ENCODE peak calls at places on chromosome 9, in seven cellular contexts. K, Q, F, P, L, C and A are unnamed samples.

GRCh38 chr9:77926314-77926959 is 105.2 kb downstream of the GNAQ start:
- DNase-seq in Q (peak), F (no peak), P (no peak), C (no peak), L (no peak), K (no peak), A (peak)

GRCh38 chr9:4538621-4539020 is 48.4 kb downstream of the SLC1A1 start:
- DNase-seq in F (no peak), L (no peak), C (no peak), K (no peak), P (no peak), Q (no peak), A (no peak)

GRCh38 chr9:27791311-27791710 is 218.0 kb upstream of the C9orf72 start:
- DNase-seq in L (no peak), P (no peak), C (no peak), Q (peak), F (no peak), K (no peak), A (no peak)

GRCh38 chr9:70256123-70256551 is 2.6 kb upstream of the SMC5 start:
- DNase-seq in F (no peak), C (no peak), P (no peak), K (no peak), L (no peak), Q (peak), A (no peak)

GRCh38 chr9:104232781-104233341 is 138.8 kb downstream of the SMC2 start:
- DNase-seq in C (no peak), L (no peak), F (no peak), Q (peak), K (no peak), P (no peak), A (no peak)

GRCh38 chr9:76453785-76454184 is 5.2 kb upstream of the GCNT1 start:
- DNase-seq in Q (peak), F (no peak), C (no peak), L (no peak), P (no peak), K (no peak), A (peak)

GRCh38 chr9:34559616-34560546 is 29.6 kb downstream of the CNTFR start:
- DNase-seq in F (no peak), K (no peak), P (no peak), L (no peak), Q (peak), C (peak), A (no peak)

GRCh38 chr9:18459958-18460584 is 13.9 kb upstream of the ADAMTSL1 start:
- DNase-seq in Q (peak), L (no peak), F (no peak), C (no peak), K (no peak), P (no peak), A (peak)

GRCh38 chr9:97748525-97748924 is 51.4 kb upstream of the XPA start:
- DNase-seq in C (no peak), F (no peak), L (no peak), Q (no peak), P (no peak), K (no peak), A (no peak)

GRCh38 chr9:12054235-12054634 is 639.0 kb upstream of the TYRP1 start:
- DNase-seq in L (no peak), Q (no peak), P (no peak), C (no peak), F (no peak), K (peak), A (no peak)

GRCh38 chr9:38687992-38688391 is 31.9 kb downstream of the FAM240B start:
- DNase-seq in C (no peak), F (no peak), L (no peak), Q (no peak), P (no peak), K (peak), A (no peak)

GRCh38 chr9:91043786-91044185 is 242.2 kb downstream of the SYK start:
- DNase-seq in P (no peak), K (no peak), C (no peak), L (no peak), Q (no peak), F (no peak), A (no peak)

GRCh38 chr9:89234186-89234585 is 55.6 kb upstream of the SHC3 start:
- DNase-seq in L (no peak), F (no peak), P (no peak), Q (no peak), C (no peak), K (no peak), A (no peak)

GRCh38 chr9:80873861-80874260 is 815.5 kb downstream of the TLE1 start:
- DNase-seq in Q (peak), C (no peak), F (no peak), P (no peak), K (no peak), L (no peak), A (peak)

GRCh38 chr9:20844916-20845315 is 160.9 kb downstream of the FOCAD start:
- DNase-seq in Q (peak), L (no peak), F (no peak), K (no peak), P (no peak), C (no peak), A (no peak)

GRCh38 chr9:130173462-130173876 is 1.3 kb downstream of the NCS1 start:
- DNase-seq in P (no peak), Q (no peak), L (no peak), C (no peak), F (no peak), K (peak), A (no peak)

GRCh38 chr9:22483528-22484060 is 37.0 kb downstream of the DMRTA1 start:
- DNase-seq in L (no peak), K (peak), C (no peak), P (no peak), F (no peak), Q (no peak), A (no peak)

GRCh38 chr9:3118081-3118480 is 274.2 kb upstream of the PUM3 start:
- DNase-seq in P (no peak), C (no peak), F (no peak), K (no peak), L (no peak), Q (no peak), A (no peak)

GRCh38 chr9:129328357-129329103 is 150.5 kb upstream of the IER5L start:
- DNase-seq in C (no peak), K (no peak), P (no peak), F (no peak), L (no peak), Q (peak), A (no peak)

GRCh38 chr9:84694248-84694647 is 24.7 kb downstream of the NTRK2 start:
- DNase-seq in P (no peak), Q (no peak), L (no peak), C (no peak), F (no peak), K (no peak), A (no peak)

GRCh38 chr9:127557998-127558546 is 54.0 kb upstream of the STXBP1 start:
- DNase-seq in C (no peak), P (no peak), F (no peak), Q (no peak), K (no peak), L (no peak), A (no peak)

GRCh38 chr9:33447404-33448158 is at the start of gene AQP3:
- DNase-seq in P (peak), K (peak), F (peak), Q (peak), C (peak), L (peak), A (no peak)

GRCh38 chr9:136665111-136665703 is 2.5 kb downstream of the EGFL7 start:
- DNase-seq in Q (no peak), L (no peak), P (peak), K (peak), F (no peak), C (no peak), A (no peak)
- TF ChIP-seq CTCF in Q (peak), L (no peak), P (peak), K (peak), F (peak), C (no peak), A (peak)

DNA sequence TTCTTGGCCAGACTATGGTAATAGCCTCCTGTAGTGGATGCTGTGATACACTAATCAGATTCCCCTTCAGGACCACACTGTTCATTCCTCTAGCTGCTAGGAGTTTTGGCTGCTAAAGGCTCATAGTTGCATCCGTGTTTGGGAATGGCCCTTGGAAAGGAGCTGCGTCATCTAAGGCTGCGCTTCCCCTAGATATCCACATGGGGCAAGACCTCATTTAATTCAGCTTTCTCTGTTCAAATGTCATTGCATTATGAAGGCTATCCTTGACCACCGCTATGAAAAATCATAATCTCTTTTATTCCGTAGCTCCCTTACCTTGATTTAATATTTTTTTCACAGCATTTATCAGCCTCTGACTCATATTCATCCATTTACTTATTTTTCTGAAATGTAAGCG is 258.3 kb upstream of the NR4A3 start:
- DNase-seq in Q (peak), F (no peak), L (no peak), P (no peak), C (no peak), K (no peak), A (no peak)
- TF ChIP-seq CTCF in Q (peak), F (no peak), L (no peak), P (no peak), C (no peak), K (peak), A (no peak)

GRCh38 chr9:136578915-136579637 is 33.2 kb upstream of the NOTCH1 start:
- DNase-seq in C (peak), P (peak), L (no peak), F (no peak), Q (no peak), K (peak), A (no peak)
- TF ChIP-seq CTCF in C (no peak), P (no peak), L (no peak), F (no peak), Q (no peak), K (peak), A (no peak)

GRCh38 chr9:123073991-123074422 is 40.5 kb downstream of the GPR21 start:
- DNase-seq in P (no peak), Q (peak), K (no peak), C (no peak), F (no peak), L (no peak), A (peak)
- TF ChIP-seq CTCF in P (no peak), Q (no peak), K (no peak), C (no peak), F (no peak), L (no peak), A (peak)

GRCh38 chr9:111152614-111153013 is 114.3 kb upstream of the LPAR1 start:
- DNase-seq in K (no peak), L (no peak), C (no peak), P (no peak), Q (no peak), F (no peak), A (no peak)

GRCh38 chr9:111150241-111150640 is 112.0 kb upstream of the LPAR1 start:
- DNase-seq in Q (no peak), C (no peak), F (no peak), L (no peak), K (no peak), P (no peak), A (no peak)

GRCh38 chr9:111147021-111147420 is 108.8 kb upstream of the LPAR1 start:
- DNase-seq in Q (no peak), L (no peak), K (no peak), F (no peak), C (no peak), P (no peak), A (no peak)

GRCh38 chr9:111148390-111148993 is 110.2 kb upstream of the LPAR1 start:
- DNase-seq in C (no peak), F (no peak), P (no peak), L (no peak), K (no peak), Q (peak), A (peak)

GRCh38 chr9:111148994-111149759 is 110.9 kb upstream of the LPAR1 start:
- DNase-seq in Q (peak), C (peak), F (no peak), P (no peak), L (no peak), K (no peak), A (no peak)
- TF ChIP-seq CTCF in Q (peak), C (no peak), F (peak), P (no peak), L (no peak), K (peak), A (peak)

GRCh38 chr9:126145887-126146253 is 180.8 kb upstream of the MVB12B start:
- DNase-seq in F (peak), P (no peak), L (no peak), Q (no peak), C (no peak), K (no peak), A (no peak)

GRCh38 chr9:126147620-126148522 is 178.8 kb upstream of the MVB12B start:
- DNase-seq in P (no peak), Q (no peak), C (no peak), L (no peak), F (no peak), K (peak), A (no peak)

GRCh38 chr9:126147186-126147585 is 179.4 kb upstream of the MVB12B start:
- DNase-seq in L (no peak), K (peak), Q (no peak), P (no peak), C (no peak), F (peak), A (no peak)

GRCh38 chr9:126144617-126145456 is 181.8 kb upstream of the MVB12B start:
- DNase-seq in C (no peak), F (no peak), K (no peak), L (no peak), Q (no peak), P (no peak), A (no peak)

DNA sequence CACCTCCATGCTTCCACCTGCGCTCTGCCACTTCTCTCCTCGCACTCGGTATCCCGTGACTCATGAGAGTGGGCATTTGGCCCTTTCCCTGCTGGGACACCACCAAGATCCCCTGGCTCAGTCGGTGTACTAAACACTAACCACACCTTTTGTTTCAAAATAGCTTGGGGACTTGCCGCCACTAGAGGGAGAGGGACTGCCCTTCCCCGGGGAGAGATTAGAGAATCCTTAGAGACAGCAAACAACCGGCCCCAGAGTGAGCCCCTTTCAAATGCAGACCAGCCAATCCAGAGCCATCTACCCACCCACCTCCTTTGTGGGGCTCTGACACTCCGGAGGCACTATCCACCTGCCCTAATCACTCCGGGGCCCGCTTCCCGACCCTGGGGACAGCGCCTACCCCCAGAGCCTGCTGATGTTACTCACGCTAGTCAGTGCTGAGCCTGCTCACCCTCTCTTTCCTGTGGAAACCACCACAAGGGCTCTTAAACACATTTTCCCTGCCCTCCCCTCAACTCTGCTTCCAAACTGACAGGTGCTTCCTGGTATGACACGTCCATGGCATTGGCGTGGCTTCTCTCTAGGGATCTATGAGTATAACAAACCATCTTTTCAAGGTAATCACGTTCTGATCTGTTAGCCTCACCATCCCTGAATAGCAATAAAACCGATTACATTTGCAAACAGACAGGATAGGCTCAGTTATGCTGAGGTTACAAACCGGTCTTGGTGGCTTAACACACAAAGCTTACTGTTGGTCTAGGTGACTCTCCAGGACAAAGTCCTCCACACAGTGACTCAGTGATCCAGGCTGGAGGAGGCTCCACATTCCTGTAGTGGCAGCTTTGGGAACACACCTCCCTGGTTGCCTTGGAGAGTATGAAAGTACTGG is 180.1 kb upstream of the MVB12B start:
- DNase-seq in L (peak), P (no peak), F (peak), C (no peak), Q (peak), K (peak), A (no peak)
- TF ChIP-seq CTCF in L (no peak), P (peak), F (peak), C (no peak), Q (peak), K (peak), A (peak)

DNA sequence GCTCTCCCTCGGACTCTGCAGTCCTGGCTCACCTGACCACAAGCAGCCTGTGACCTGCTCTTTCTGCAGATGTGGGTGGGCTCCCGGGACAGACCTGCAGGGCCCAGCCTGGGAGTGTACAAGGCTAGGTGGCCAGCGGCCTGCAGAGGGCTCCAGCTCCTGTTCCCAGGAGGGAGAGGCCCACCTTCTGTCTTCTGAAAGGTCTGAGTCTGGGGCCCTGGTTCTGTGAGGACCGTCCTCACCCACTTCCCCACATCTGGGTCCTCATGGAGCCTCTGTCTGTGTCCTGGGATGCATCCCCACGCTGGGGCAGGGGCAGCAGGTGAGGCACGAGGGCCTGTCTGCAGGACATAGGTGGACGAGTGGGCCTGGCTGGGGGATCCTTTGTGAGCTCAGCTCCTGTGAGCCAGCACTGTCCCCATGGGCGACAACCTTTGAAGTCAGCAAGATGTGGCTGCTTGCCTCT is 43.7 kb downstream of the PHF2 start:
- DNase-seq in L (no peak), P (no peak), Q (no peak), K (peak), F (peak), C (peak), A (no peak)
- TF ChIP-seq CTCF in L (no peak), P (no peak), Q (peak), K (peak), F (no peak), C (no peak), A (no peak)

DNA sequence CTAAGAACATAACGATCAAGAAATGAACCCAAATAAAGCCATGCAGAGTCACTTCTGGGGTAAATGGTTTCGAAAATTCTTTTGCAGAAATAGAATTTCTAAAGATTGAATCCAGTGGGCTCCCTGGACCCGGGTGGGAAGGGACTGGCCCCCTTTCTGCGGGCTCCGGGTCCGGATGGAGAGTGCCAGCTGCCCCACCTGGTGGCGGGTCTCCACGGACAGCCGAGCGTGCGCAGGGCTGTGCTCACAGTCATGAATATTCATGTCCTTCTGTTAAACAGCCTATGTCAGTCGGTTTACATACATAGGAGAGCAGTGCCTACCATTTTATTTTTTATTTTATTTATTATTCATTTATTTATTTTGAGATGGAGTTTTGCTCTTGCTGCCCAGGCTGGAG is 4.7 kb upstream of the PPP1R26 start:
- DNase-seq in P (no peak), C (no peak), K (peak), Q (no peak), F (no peak), L (peak), A (no peak)
- TF ChIP-seq CTCF in P (no peak), C (no peak), K (peak), Q (peak), F (no peak), L (no peak), A (peak)

GRCh38 chr9:95939472-95939871 is 64.0 kb downstream of the ERCC6L2 start:
- DNase-seq in Q (no peak), F (no peak), L (no peak), P (no peak), K (no peak), C (no peak), A (no peak)

GRCh38 chr9:95936579-95937075 is 61.1 kb downstream of the ERCC6L2 start:
- DNase-seq in P (no peak), F (no peak), L (no peak), Q (no peak), C (no peak), K (no peak), A (no peak)

GRCh38 chr9:95937131-95937530 is 61.6 kb downstream of the ERCC6L2 start:
- DNase-seq in F (no peak), L (no peak), P (no peak), C (no peak), K (no peak), Q (no peak), A (no peak)

GRCh38 chr9:95940265-95940664 is 64.8 kb downstream of the ERCC6L2 start:
- DNase-seq in Q (peak), P (no peak), F (no peak), C (no peak), L (no peak), K (no peak), A (no peak)

GRCh38 chr9:95938724-95939123 is 63.2 kb downstream of the ERCC6L2 start:
- DNase-seq in C (no peak), F (no peak), K (no peak), L (no peak), P (no peak), Q (peak), A (no peak)
- TF ChIP-seq CTCF in C (no peak), F (peak), K (peak), L (no peak), P (no peak), Q (no peak), A (no peak)